ENCODE peak calls at places on chromosomes 6 and 20, in five cellular contexts. R is progenitor cell of endocrine pancreas, E is GM20000, K is globus pallidus, H is astrocyte of the cerebellum. W is an unnamed sample.
A peak's percentile ranks its signal among the peaks of the same experiment; 100 is the strongest.

GRCh38 chr20:51752343-51752951 is 15.7 kb downstream of the ATP9A start:
- DNase-seq in E (no peak), H (peak; percentile 59), R (no peak), K (no peak), W (no peak)

GRCh38 chr6:132931313-132931712 is 116.9 kb downstream of the RPS12 start:
- DNase-seq in K (no peak), R (no peak), H (no peak), E (no peak), W (no peak)

GRCh38 chr6:125924169-125924568 is 32.4 kb upstream of the HINT3 start:
- DNase-seq in K (no peak), E (no peak), H (no peak), R (no peak), W (no peak)

GRCh38 chr6:13767121-13767794 is 47.1 kb downstream of the MCUR1 start:
- DNase-seq in H (no peak), E (peak; percentile 46), K (peak; percentile 11), R (no peak), W (no peak)

GRCh38 chr6:64948261-64948660 is 758.8 kb downstream of the EYS start:
- DNase-seq in E (no peak), K (no peak), R (no peak), H (no peak), W (no peak)

GRCh38 chr6:35086282-35086632 is 54.9 kb downstream of the TCP11 start:
- DNase-seq in R (no peak), H (no peak), K (no peak), E (peak; percentile 3), W (no peak)

GRCh38 chr20:10078403-10078802 is 43.6 kb downstream of the ANKEF1 start:
- DNase-seq in K (no peak), H (no peak), R (no peak), E (no peak), W (no peak)

GRCh38 chr20:34495928-34496327 is 20.3 kb upstream of the DYNLRB1 start:
- DNase-seq in K (no peak), R (no peak), H (no peak), E (no peak), W (no peak)

W was measured in GM06990.